ENCODE peak calls at places on chromosomes 5 and 9, in six cellular contexts. U is mesendoderm, D is neuronal stem cell, C is IMR-90, M is trophoblast cell, Z is H1. B is an unnamed sample.

GRCh38 chr5:74575741-74576538 is 64.6 kb downstream of the ENC1 start:
- DNase-seq in U (no peak), D (no peak), C (peak; percentile 85), M (peak; percentile 84), Z (no peak), B (peak; percentile 73)

GRCh38 chr5:138241688-138242547 is 28.8 kb upstream of the CDC23 start:
- DNase-seq in U (peak; percentile 43), D (peak; percentile 39), C (no peak), M (peak; percentile 8), Z (no peak), B (peak; percentile 12)

GRCh38 chr5:178271231-178271630 is 38.6 kb upstream of the PHYKPL start:
- DNase-seq in U (no peak), D (no peak), C (no peak), M (no peak), Z (no peak), B (no peak)

GRCh38 chr9:131801811-131802210 is 61.9 kb upstream of the RAPGEF1 start:
- DNase-seq in U (peak; percentile 20), D (no peak), C (no peak), M (no peak), Z (no peak), B (no peak)

GRCh38 chr9:1094749-1095148 is 44.6 kb downstream of the DMRT2 start:
- DNase-seq in U (no peak), D (no peak), C (no peak), M (peak; percentile 28), Z (no peak), B (no peak)

GRCh38 chr9:117462926-117463325 is 48.1 kb upstream of the ASTN2 start:
- DNase-seq in U (no peak), D (no peak), C (no peak), M (no peak), Z (no peak), B (no peak)

GRCh38 chr9:117492476-117492875 is 77.6 kb upstream of the ASTN2 start:
- DNase-seq in U (no peak), D (no peak), C (no peak), M (no peak), Z (no peak), B (no peak)

GRCh38 chr5:53479045-53479655 is 1.3 kb upstream of the FST start:
- DNase-seq in U (peak; percentile 50), D (no peak), C (peak; percentile 48), M (peak; percentile 30), Z (no peak), B (no peak)

GRCh38 chr5:87151547-87151946 is 116.1 kb upstream of the RASA1 start:
- DNase-seq in U (no peak), D (no peak), C (peak; percentile 97), M (peak; percentile 46), Z (no peak), B (peak; percentile 90)

DNA sequence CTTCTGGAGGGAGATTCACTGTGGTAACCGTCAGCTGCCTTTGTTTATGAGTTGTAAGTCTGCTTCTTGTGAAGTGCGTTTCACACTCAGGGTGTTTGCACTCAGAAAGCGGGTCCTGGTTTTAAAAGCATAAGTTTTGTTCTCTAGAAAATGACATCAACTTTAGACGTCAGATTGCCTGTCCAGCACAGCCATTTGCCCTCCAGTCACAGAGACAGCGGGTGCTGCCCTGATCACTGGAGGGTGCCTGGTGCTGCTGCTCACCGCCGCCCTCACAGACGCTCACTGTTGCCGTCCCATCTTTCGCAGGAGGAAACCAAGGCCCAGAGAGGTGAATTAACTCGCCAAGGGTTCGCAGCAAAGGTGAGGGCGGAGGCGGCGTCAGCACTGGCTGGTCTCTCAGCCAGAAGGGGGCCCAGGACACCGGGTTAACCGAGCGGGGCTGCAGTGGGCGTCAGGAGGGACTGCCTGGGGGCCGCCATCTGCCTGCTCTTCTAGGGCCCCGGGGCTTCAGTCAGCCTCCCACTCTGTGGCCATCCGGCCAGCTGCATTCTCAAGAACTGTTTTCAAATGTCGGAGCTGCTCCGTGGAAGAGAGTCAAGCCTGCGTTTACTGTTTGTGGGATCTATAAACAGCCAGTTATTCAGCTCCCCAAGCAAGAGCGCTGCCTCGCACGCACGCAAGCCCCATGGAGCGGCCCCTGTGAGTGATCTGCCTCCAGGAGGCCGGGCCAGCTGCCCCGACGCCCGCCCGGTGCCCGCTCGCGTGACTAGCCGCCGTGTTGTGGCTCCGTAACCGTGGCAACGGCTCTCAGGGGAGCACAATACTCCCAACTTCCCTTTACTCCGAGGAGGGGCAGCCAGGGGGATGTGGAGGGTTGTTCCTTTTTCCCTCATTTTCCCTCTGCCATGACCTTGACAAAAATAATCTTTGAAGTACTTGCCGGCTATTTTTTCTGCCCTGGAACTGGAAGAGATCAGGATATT is 43.4 kb upstream of the EXOC3 start:
- DNase-seq in U (peak; percentile 88), D (peak; percentile 80), C (peak; percentile 98), M (peak; percentile 82), Z (peak; percentile 31), B (peak; percentile 99)
- H2BK120ac ChIP-seq in U (no peak overlapping the region), D (peak overlapping the region; percentile 77), C (peak overlapping the region; percentile 99), M (peak overlapping the region; percentile 2), Z (no peak overlapping the region), B (peak overlapping the region; percentile 99)

GRCh38 chr5:72817076-72817476 is 615 bp downstream of the TNPO1 start:
- DNase-seq in U (no peak), D (no peak), C (peak; percentile 88), M (peak; percentile 62), Z (no peak), B (peak; percentile 86)
- H3K4ac ChIP-seq in U (peak overlapping the region; percentile 18), D (peak overlapping the region; percentile 97), C (peak overlapping the region; percentile 89), M (peak overlapping the region; percentile 96), Z (no peak overlapping the region), B (peak overlapping the region; percentile 99)

DNA sequence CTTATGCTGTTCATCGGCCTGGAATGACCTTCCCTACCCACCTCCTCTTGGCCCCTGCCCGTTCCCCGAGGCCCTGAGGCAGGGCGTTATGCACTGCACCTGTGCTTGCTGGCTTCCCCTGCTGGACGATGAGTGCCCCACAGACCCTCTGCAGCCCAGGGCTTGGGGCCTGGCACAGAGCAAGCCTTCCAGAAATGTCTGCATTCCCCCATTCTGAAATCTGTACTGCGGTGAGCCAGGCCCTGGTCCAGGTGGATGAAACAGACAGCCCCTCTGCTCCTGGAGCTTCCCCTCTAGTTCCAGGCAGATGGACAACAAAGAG is 35.0 kb downstream of the UNC5A start:
- DNase-seq in U (no peak), D (no peak), C (no peak), M (no peak), Z (no peak), B (no peak)
- H3K4me3 ChIP-seq in U (no peak overlapping the region), D (no peak overlapping the region), C (no peak overlapping the region), M (no peak overlapping the region), Z (no peak overlapping the region), B (no peak overlapping the region)

GRCh38 chr5:110536120-110537115 is 190.1 kb downstream of the TMEM232 start:
- DNase-seq in U (peak; percentile 91), D (no peak), C (no peak), M (no peak), Z (peak; percentile 41), B (peak; percentile 11)
- H2BK120ac ChIP-seq in U (peak overlapping the region; percentile 96), D (no peak overlapping the region), C (no peak overlapping the region), M (no peak overlapping the region), Z (peak overlapping the region; percentile 93), B (no peak overlapping the region)